ENCODE peak calls at places on chromosomes 11 and 22, in seven cellular contexts. Q is hippocampal formation, D is NCI-H1092 treated with DMSO at 0.1 percent for 48 hours, Y is endothelial cell, A is M059J, K is nephron progenitor cell, V is GM12865. M is an unnamed sample.

GRCh38 chr11:66902486-66903177 is 45.8 kb downstream of the LRFN4 start:
- DNase-seq in Q (no peak), V (no peak), A (no peak), Y (no peak), D (no peak), K (no peak), M (no peak)

GRCh38 chr11:19370100-19370861 is 129.5 kb upstream of the E2F8 start:
- DNase-seq in V (no peak), Q (no peak), Y (no peak), D (no peak), A (peak), K (no peak), M (peak)

GRCh38 chr11:125569913-125570621 is 790 bp downstream of the EI24 start:
- DNase-seq in V (peak), D (peak), K (no peak), Y (no peak), A (peak), Q (no peak), M (peak)

GRCh38 chr11:27468643-27469332 is 3.8 kb downstream of the LGR4 start:
- DNase-seq in K (no peak), D (no peak), Q (no peak), A (peak), Y (no peak), V (no peak), M (peak)

GRCh38 chr11:96704847-96705246 is 315.0 kb downstream of the JRKL start:
- DNase-seq in D (no peak), A (no peak), Q (no peak), K (no peak), Y (no peak), V (no peak), M (no peak)

GRCh38 chr11:100882957-100883356 is 195.9 kb downstream of the ARHGAP42 start:
- DNase-seq in Q (no peak), A (no peak), V (no peak), Y (no peak), D (no peak), K (no peak), M (no peak)

GRCh38 chr11:120556841-120557240 is 45.3 kb downstream of the GRIK4 start:
- DNase-seq in Q (no peak), K (no peak), Y (no peak), A (no peak), V (no peak), D (no peak), M (no peak)

GRCh38 chr11:6817668-6818067 is 18.2 kb upstream of the OR6A2 start:
- DNase-seq in Y (no peak), A (no peak), K (no peak), V (no peak), Q (no peak), D (no peak), M (no peak)

GRCh38 chr22:45418770-45419138 is 5.3 kb downstream of the RIBC2 start:
- DNase-seq in A (no peak), K (no peak), Q (no peak), D (no peak), V (no peak), Y (no peak), M (no peak)

GRCh38 chr11:97973352-97973857 is 1047.3 kb upstream of the CNTN5 start:
- DNase-seq in Q (no peak), V (no peak), D (no peak), Y (no peak), K (no peak), A (no peak), M (no peak)

GRCh38 chr11:96391698-96392307 is 2.0 kb downstream of the JRKL start:
- DNase-seq in Q (no peak), A (peak), V (no peak), D (no peak), K (no peak), Y (no peak), M (peak)

GRCh38 chr11:67053896-67054850 is 2.5 kb upstream of the RHOD start:
- DNase-seq in Q (peak), A (peak), V (peak), K (peak), Y (peak), D (peak), M (peak)

GRCh38 chr11:8807544-8808225 is 103.3 kb upstream of the AKIP1 start:
- DNase-seq in Q (no peak), Y (no peak), A (peak), V (no peak), K (no peak), D (no peak), M (peak)

GRCh38 chr22:19821523-19822300 is 33.0 kb downstream of the GNB1L start:
- DNase-seq in Y (peak), V (no peak), Q (no peak), D (no peak), A (no peak), K (no peak), M (no peak)

GRCh38 chr22:37542959-37543358 is 17.3 kb upstream of the CDC42EP1 start:
- DNase-seq in K (no peak), Q (no peak), Y (no peak), A (no peak), D (no peak), V (no peak), M (no peak)

GRCh38 chr11:113440816-113441215 is 34.4 kb downstream of the DRD2 start:
- DNase-seq in V (no peak), Q (no peak), Y (no peak), A (no peak), D (no peak), K (no peak), M (no peak)

GRCh38 chr11:117481885-117482284 is 154.2 kb downstream of the CEP164 start:
- DNase-seq in A (no peak), D (no peak), V (no peak), Y (no peak), Q (no peak), K (no peak), M (no peak)

GRCh38 chr22:19871023-19871844 is 16.6 kb upstream of the GNB1L start:
- DNase-seq in K (no peak), D (no peak), V (no peak), A (no peak), Y (no peak), Q (no peak), M (no peak)

GRCh38 chr11:11582261-11582701 is 39.5 kb downstream of the GALNT18 start:
- DNase-seq in K (no peak), Y (no peak), Q (peak), D (peak), V (no peak), A (no peak), M (no peak)

GRCh38 chr22:48923909-48924475 is 903.7 kb downstream of the BRD1 start:
- DNase-seq in Y (no peak), A (no peak), Q (no peak), D (no peak), V (no peak), K (no peak), M (no peak)

GRCh38 chr22:19984201-19984753 is 32.3 kb downstream of the ARVCF start:
- DNase-seq in A (peak), V (peak), Q (no peak), D (peak), K (no peak), Y (no peak), M (peak)

GRCh38 chr22:37484115-37485005 is 1.8 kb downstream of the MFNG start:
- DNase-seq in Q (peak), K (no peak), Y (peak), V (peak), D (no peak), A (no peak), M (no peak)

GRCh38 chr11:11391169-11391568 is 38.1 kb upstream of the CSNK2A3 start:
- DNase-seq in K (no peak), V (no peak), D (no peak), A (no peak), Y (no peak), Q (no peak), M (no peak)

GRCh38 chr11:6703247-6704063 is 20.3 kb upstream of the MRPL17 start:
- DNase-seq in Q (peak), V (peak), Y (peak), A (peak), K (peak), D (peak), M (peak)

GRCh38 chr11:128689946-128690745 is 3.7 kb upstream of the FLI1 start:
- DNase-seq in A (peak), V (no peak), Q (no peak), Y (no peak), K (peak), D (no peak), M (no peak)

GRCh38 chr11:67290801-67291200 is 1.7 kb downstream of the ANKRD13D start:
- DNase-seq in Q (no peak), Y (no peak), D (no peak), V (no peak), A (no peak), K (no peak), M (no peak)

GRCh38 chr11:32290783-32291182 is 144.6 kb downstream of the WT1 start:
- DNase-seq in K (no peak), Y (no peak), Q (peak), D (no peak), V (no peak), A (no peak), M (no peak)

GRCh38 chr11:69969890-69970784 is 108.0 kb upstream of the ANO1 start:
- DNase-seq in Y (no peak), Q (no peak), D (no peak), V (peak), K (peak), A (no peak), M (no peak)

GRCh38 chr11:57873196-57873911 is 111.8 kb downstream of the CTNND1 start:
- DNase-seq in V (no peak), Y (no peak), K (no peak), A (peak), D (no peak), Q (no peak), M (peak)

GRCh38 chr11:117519170-117519569 is 191.5 kb downstream of the CEP164 start:
- DNase-seq in K (peak), Q (no peak), D (no peak), A (no peak), Y (no peak), V (no peak), M (no peak)

M was measured in EL.